ENCODE peak calls at places on chromosomes 5 and 9, in four cellular contexts. O is upper lobe of right lung, J is Peyer's patch, I is PC-9. Z is an unnamed sample. For H3K4me1, the result is how much of the 10 kb centered on the place peaks cover.

GRCh38 chr9:21110708-21111576 is 30.7 kb downstream of the IFNW1 start:
- DNase-seq in J (no peak), O (no peak), I (peak), Z (peak)

GRCh38 chr5:173055042-173055721 is 970 bp upstream of the CREBRF start:
- DNase-seq in O (no peak), J (no peak), I (no peak), Z (no peak)

GRCh38 chr5:86666981-86667380 is 49.2 kb downstream of the COX7C start:
- DNase-seq in O (no peak), J (no peak), I (no peak), Z (no peak)

GRCh38 chr5:72065751-72066255 is 41.5 kb upstream of the MAP1B start:
- DNase-seq in O (no peak), I (no peak), J (no peak), Z (peak)

GRCh38 chr5:163190283-163190682 is 247.1 kb upstream of the CCNG1 start:
- DNase-seq in O (no peak), I (no peak), J (no peak), Z (no peak)

GRCh38 chr5:15021286-15022046 is 149.9 kb upstream of the ANKH start:
- DNase-seq in J (no peak), O (no peak), I (no peak), Z (peak)

GRCh38 chr5:36153727-36154126 is 1.8 kb downstream of the SKP2 start:
- DNase-seq in O (no peak), I (no peak), J (no peak), Z (no peak)

GRCh38 chr5:33160871-33161270 is 279.9 kb upstream of the TARS1 start:
- DNase-seq in I (no peak), O (no peak), J (no peak), Z (no peak)

GRCh38 chr9:136847065-136847826 is 2.0 kb upstream of the PHPT1 start:
- DNase-seq in J (peak), I (peak), O (peak), Z (no peak)

GRCh38 chr9:81266674-81267073 is 422.7 kb downstream of the TLE1 start:
- DNase-seq in I (peak), J (no peak), O (no peak), Z (no peak)

GRCh38 chr5:67771221-67771620 is 444.3 kb upstream of the PIK3R1 start:
- DNase-seq in I (no peak), J (no peak), O (no peak), Z (no peak)

GRCh38 chr5:98414938-98415337 is 358.5 kb upstream of the RGMB start:
- DNase-seq in I (peak), J (no peak), O (no peak), Z (peak)

GRCh38 chr5:6003040-6003825 is 375.1 kb downstream of the MED10 start:
- DNase-seq in J (no peak), I (peak), O (no peak), Z (peak)

GRCh38 chr5:90802695-90803317 is 244.2 kb downstream of the ADGRV1 start:
- DNase-seq in O (no peak), I (peak), J (no peak), Z (no peak)

GRCh38 chr9:136086213-136086881 is 8.7 kb downstream of the NACC2 start:
- DNase-seq in I (no peak), O (peak), J (no peak), Z (no peak)

GRCh38 chr9:25481377-25481776 is 196.9 kb downstream of the TUSC1 start:
- DNase-seq in O (no peak), I (no peak), J (no peak), Z (no peak)

GRCh38 chr5:74206571-74207550 is 433.7 kb downstream of the ENC1 start:
- DNase-seq in O (peak), J (peak), I (no peak), Z (peak)

GRCh38 chr5:38598296-38598993 is 42.0 kb upstream of the LIFR start:
- DNase-seq in I (no peak), O (no peak), J (no peak), Z (no peak)

GRCh38 chr5:73822989-73823339 is 197.0 kb downstream of the ARHGEF28 start:
- DNase-seq in O (no peak), J (no peak), I (peak), Z (no peak)

GRCh38 chr5:161548472-161549094 is 2.1 kb upstream of the GABRB2 start:
- DNase-seq in J (no peak), I (no peak), O (no peak), Z (no peak)

GRCh38 chr5:95839658-95840057 is 17.1 kb upstream of the GLRX start:
- DNase-seq in I (no peak), O (no peak), J (no peak), Z (no peak)

GRCh38 chr5:13957032-13957645 is 12.7 kb upstream of the DNAH5 start:
- DNase-seq in O (no peak), J (no peak), I (no peak), Z (peak)

GRCh38 chr5:900781-901180 is 8.1 kb downstream of the TRIP13 start:
- DNase-seq in I (no peak), O (no peak), J (no peak), Z (no peak)

GRCh38 chr9:107269681-107270080 is 13.4 kb upstream of the RAD23B start:
- DNase-seq in O (no peak), J (no peak), I (peak), Z (no peak)

GRCh38 chr5:133460172-133460758 is 152.1 kb downstream of the FSTL4 start:
- DNase-seq in J (no peak), O (no peak), I (no peak), Z (no peak)

GRCh38 chr5:2659071-2659470 is 92.4 kb downstream of the IRX2 start:
- DNase-seq in J (no peak), I (no peak), O (no peak), Z (peak)

GRCh38 chr5:139828207-139828895 is 32.7 kb downstream of the PSD2 start:
- DNase-seq in I (no peak), J (no peak), O (peak), Z (no peak)

GRCh38 chr9:89967527-89967926 is 362.7 kb downstream of the GADD45G start:
- DNase-seq in J (no peak), I (no peak), O (no peak), Z (no peak)

GRCh38 chr5:157913575-157913974 is 54.6 kb upstream of the CLINT1 start:
- DNase-seq in I (no peak), J (no peak), O (no peak), Z (no peak)

GRCh38 chr9:79592736-79593493 is 21.1 kb downstream of the TLE4 start:
- DNase-seq in J (no peak), I (no peak), O (no peak), Z (no peak)
- H3K4me1 ChIP-seq in J (under half), I (under half), O (under half), Z (under half)

DNA sequence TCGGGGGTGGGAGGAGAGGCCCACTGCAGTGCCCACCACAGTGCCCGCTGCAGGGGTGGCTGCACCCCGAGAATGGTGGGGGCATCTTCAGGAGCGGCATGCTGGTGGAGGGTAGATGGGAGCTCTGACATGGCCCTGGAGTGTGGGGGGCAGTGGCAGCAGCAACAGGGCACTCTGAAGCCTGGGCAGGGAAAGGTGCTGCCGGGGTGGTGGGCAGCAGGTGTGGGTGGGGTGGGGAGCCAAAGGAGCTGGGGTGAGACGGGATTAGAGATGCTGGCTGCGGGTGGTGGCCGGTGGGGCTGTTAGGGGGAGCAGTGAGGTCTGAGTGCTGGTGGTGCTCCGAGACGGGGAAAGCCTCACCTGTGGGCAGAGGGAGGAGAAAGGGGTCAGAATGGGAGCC is 18.0 kb downstream of the FAM193B start:
- DNase-seq in I (no peak), O (no peak), J (no peak), Z (no peak)
- H3K4me1 ChIP-seq in I (under half), O (under half), J (under half), Z (under half)

GRCh38 chr9:130104413-130105193 is 50.9 kb downstream of the GPR107 start:
- DNase-seq in J (no peak), I (no peak), O (no peak), Z (no peak)

GRCh38 chr9:130110166-130110565 is 56.5 kb downstream of the GPR107 start:
- DNase-seq in O (no peak), J (no peak), I (no peak), Z (no peak)

GRCh38 chr9:130106860-130107848 is 53.4 kb downstream of the GPR107 start:
- DNase-seq in O (peak), J (peak), I (no peak), Z (peak)

GRCh38 chr9:130110596-130111021 is 56.9 kb downstream of the GPR107 start:
- DNase-seq in J (no peak), O (no peak), I (no peak), Z (no peak)

GRCh38 chr9:130107955-130108354 is 54.2 kb downstream of the GPR107 start:
- DNase-seq in I (no peak), O (no peak), J (no peak), Z (no peak)
- H3K4me1 ChIP-seq in I (under half), O (under half), J (under half), Z (under half)

DNA sequence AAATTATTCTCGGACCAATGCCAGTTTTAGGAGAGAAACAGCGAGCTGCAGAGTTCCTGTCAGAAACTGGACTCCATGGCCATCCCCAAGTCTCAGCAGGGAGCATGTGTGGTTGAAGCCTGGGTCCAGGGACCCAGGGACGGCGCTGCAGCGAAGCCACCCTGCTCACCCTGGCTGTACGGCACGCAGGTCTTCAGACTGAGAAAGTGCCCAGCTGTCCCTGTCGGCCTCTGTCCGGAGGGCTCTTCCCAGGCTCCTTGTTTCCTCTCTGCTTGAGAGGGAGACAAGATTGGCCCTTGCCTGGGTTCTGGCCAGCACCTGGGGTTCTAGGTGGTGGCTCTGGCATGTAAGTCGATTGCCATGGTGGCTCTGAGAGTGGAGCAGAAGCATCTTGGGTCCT is 26.9 kb downstream of the PTGES2 start:
- DNase-seq in I (no peak), O (no peak), J (no peak), Z (no peak)
- H3K4me1 ChIP-seq in I (under half), O (half or more), J (under half), Z (under half)

DNA sequence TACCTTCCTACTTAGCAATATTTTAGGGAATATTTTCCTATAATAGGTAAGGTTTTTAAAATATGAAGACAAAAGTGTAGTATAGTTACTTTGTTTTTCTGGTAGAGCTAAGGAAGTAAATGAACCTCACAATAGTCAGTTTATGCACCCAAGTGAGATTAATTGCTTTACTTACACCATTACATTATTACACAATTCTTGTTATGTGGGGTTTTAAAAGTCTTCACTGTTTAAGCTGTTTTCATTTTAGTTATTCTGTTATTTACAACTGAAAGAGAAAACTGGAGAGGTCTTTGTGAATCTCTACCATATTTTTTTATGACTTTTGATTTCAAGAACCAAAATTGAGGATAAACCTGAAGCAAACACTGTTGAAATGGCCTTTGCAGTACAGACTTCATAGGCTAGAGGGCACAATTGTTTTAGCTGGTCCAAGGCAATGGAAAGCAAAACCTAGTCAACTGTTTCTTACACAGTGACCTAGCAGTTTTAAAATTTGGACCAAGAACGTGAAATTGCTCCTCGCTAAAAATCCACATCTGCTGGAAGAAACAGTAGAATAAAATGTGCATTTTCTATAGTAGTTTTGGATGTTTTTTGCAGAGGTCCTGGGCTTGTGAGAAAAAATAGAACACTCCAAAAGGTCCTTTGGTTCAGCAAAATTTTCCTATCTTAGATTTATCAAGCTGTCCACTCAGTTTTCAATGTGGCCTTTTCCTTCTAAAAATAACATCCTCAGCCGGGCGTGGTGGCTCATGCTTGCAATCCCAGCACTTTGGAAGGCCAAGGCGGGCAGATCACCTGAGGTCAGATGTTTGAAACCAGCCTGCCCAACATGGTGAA is 66.4 kb upstream of the FER start:
- DNase-seq in I (peak), O (no peak), J (no peak), Z (peak)
- H3K4me1 ChIP-seq in I (under half), O (under half), J (under half), Z (under half)

GRCh38 chr5:179822059-179822432 is 1.3 kb downstream of the SQSTM1 start:
- DNase-seq in I (no peak), O (no peak), J (no peak), Z (no peak)
- H3K4me1 ChIP-seq in I (half or more), O (half or more), J (under half), Z (under half)

GRCh38 chr9:83972286-83972685 is 7.7 kb downstream of the HNRNPK start:
- DNase-seq in J (no peak), I (no peak), O (no peak), Z (no peak)
- H3K4me1 ChIP-seq in J (under half), I (under half), O (under half), Z (under half)

DNA sequence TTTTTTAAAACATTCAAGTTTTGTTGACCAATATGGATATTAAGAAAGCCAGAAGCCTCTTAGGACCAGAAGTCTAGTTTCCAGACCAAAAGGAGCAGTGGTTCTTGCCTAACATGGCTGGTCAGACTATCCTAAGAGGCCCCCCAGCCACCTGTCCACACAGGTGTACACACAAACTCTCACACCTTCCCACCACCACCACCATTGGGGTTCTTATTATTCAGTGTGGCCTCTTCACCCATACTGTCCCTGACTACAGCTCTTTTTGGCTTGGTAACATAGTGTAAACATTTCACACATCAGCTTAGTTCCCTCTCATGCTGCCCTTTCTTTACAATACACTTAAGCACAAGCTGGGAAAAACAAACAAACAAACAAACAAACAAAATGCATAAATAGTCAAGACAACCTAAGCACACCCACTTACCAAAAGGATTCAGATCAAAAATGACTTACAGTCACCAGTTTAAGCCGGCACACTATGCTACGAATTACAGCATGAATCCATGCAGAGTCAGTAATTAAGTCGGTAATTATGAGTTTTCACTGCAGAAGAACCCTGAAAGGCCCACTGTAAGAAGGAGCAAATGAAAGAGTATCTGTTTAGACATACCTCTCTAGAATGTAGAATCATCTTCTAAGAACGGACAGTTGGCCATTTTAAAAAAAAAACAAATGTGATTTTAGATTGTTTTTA is 9.5 kb downstream of the LHFPL2 start:
- DNase-seq in I (no peak), O (no peak), J (no peak), Z (no peak)
- H3K4me1 ChIP-seq in I (under half), O (under half), J (under half), Z (under half)

GRCh38 chr5:131265318-131265803 is 1.5 kb downstream of the CDC42SE2 start:
- DNase-seq in O (no peak), I (peak), J (no peak), Z (no peak)

GRCh38 chr5:131270809-131271208 is 7.0 kb downstream of the CDC42SE2 start:
- DNase-seq in O (no peak), I (peak), J (no peak), Z (no peak)

GRCh38 chr5:131272365-131273123 is 8.7 kb downstream of the CDC42SE2 start:
- DNase-seq in O (no peak), J (no peak), I (no peak), Z (no peak)

GRCh38 chr5:131264453-131265200 is 774 bp downstream of the CDC42SE2 start:
- DNase-seq in O (peak), J (peak), I (no peak), Z (no peak)

GRCh38 chr5:131268758-131269370 is 5.0 kb downstream of the CDC42SE2 start:
- DNase-seq in O (no peak), I (no peak), J (no peak), Z (no peak)
- H3K4me1 ChIP-seq in O (under half), I (under half), J (under half), Z (under half)

DNA sequence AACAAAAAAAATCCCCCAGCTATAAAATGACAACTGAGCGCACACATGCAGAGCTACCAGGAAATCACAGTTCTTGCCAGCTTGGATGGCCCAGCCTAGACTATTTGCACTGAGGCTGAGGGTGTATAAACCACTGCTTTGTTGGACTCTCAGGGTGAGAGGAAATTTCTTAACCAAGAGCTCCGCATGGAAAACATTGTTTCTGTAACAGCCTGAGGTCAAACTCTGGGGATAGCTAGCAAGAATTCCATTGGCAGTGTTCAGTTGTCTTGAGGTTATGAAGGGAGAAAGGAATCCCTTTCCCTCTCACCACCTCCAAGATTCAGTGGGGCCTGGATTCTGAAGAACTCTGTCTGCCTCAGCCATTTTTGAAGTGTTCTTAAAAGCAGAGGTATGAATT is 360.0 kb downstream of the OSTF1 start:
- DNase-seq in I (no peak), J (no peak), O (no peak), Z (no peak)
- H3K4me1 ChIP-seq in I (under half), J (under half), O (under half), Z (under half)

Z was measured in SJSA1.